ENCODE peak calls at places on chromosome 22, in six cellular contexts. A is activated CD4-positive, alpha-beta T cell treated with anti-CD3 and anti-CD28 coated beads, Interleukin-2, amount 50 U/mL, for 1 hour; Z is spleen; W is stimulated activated CD4-positive, alpha-beta T cell treated with anti-CD3 and anti-CD28 coated beads, Interleukin-4, amount 100 ng/mL, for 1 hour; D is neural progenitor cell; K is GM12892. S is an unnamed sample.

GRCh38 chr22:27617214-27617881 is 184.2 kb downstream of the MN1 start:
- DNase-seq in Z (no peak), D (no peak), W (no peak), A (no peak), K (no peak), S (no peak)

GRCh38 chr22:36577019-36577418 is 48.1 kb upstream of the EIF3D start:
- DNase-seq in A (no peak), K (no peak), W (no peak), Z (no peak), D (no peak), S (no peak)

GRCh38 chr22:39666495-39666894 is 95.9 kb downstream of the CACNA1I start:
- DNase-seq in A (no peak), D (no peak), K (no peak), Z (no peak), W (no peak), S (no peak)

GRCh38 chr22:36816635-36817428 is at the start of gene PVALB:
- DNase-seq in D (peak; percentile 65), W (no peak), A (no peak), Z (no peak), K (no peak), S (peak; percentile 45)

GRCh38 chr22:28544431-28544868 is 135.2 kb downstream of the TTC28 start:
- DNase-seq in Z (no peak), W (no peak), D (no peak), A (no peak), K (no peak), S (no peak)

GRCh38 chr22:27801197-27801615 is 350 bp downstream of the MN1 start:
- DNase-seq in K (no peak), D (peak; percentile 78), W (peak; percentile 36), A (no peak), Z (no peak), S (peak; percentile 52)

GRCh38 chr22:21755855-21756284 is 20.3 kb upstream of the YPEL1 start:
- DNase-seq in K (no peak), D (no peak), W (no peak), Z (no peak), A (no peak), S (no peak)

GRCh38 chr22:39311592-39312400 is 7.6 kb downstream of the RPL3 start:
- DNase-seq in K (no peak), Z (no peak), W (peak; percentile 36), D (no peak), A (no peak), S (no peak)

GRCh38 chr22:19942071-19942885 is 660 bp upstream of the TXNRD2 start:
- DNase-seq in K (no peak), Z (no peak), W (no peak), D (no peak), A (no peak), S (no peak)

GRCh38 chr22:47806894-47807293 is 1044.4 kb downstream of the TBC1D22A start:
- DNase-seq in Z (no peak), K (no peak), D (no peak), A (no peak), W (no peak), S (no peak)

GRCh38 chr22:40204331-40205116 is 26.8 kb downstream of the TNRC6B start:
- DNase-seq in K (no peak), Z (no peak), A (no peak), W (no peak), D (no peak), S (no peak)

GRCh38 chr22:49566693-49567092 is 261.0 kb downstream of the BRD1 start:
- DNase-seq in A (no peak), D (no peak), Z (peak; percentile 47), K (no peak), W (no peak), S (no peak)

GRCh38 chr22:50622723-50623327 is 5.1 kb downstream of the ARSA start:
- DNase-seq in A (no peak), D (no peak), W (no peak), Z (peak; percentile 82), K (no peak), S (no peak)

GRCh38 chr22:20437253-20438065 is at the start of gene SCARF2:
- DNase-seq in D (peak; percentile 81), Z (peak; percentile 75), W (no peak), K (no peak), A (no peak), S (peak; percentile 73)

GRCh38 chr22:44147821-44148574 is 32.7 kb upstream of the PARVG start:
- DNase-seq in K (no peak), D (peak; percentile 66), Z (no peak), W (no peak), A (no peak), S (no peak)

GRCh38 chr22:21444701-21445436 is 22.3 kb upstream of the TMEM191C start:
- DNase-seq in A (no peak), K (no peak), Z (peak; percentile 69), D (no peak), W (no peak), S (peak; percentile 2)

GRCh38 chr22:43186272-43187170 is at the start of gene TTLL12:
- DNase-seq in K (peak; percentile 80), D (peak; percentile 92), A (peak; percentile 54), W (peak; percentile 65), Z (peak; percentile 93), S (peak; percentile 61)

GRCh38 chr22:28142361-28142801 is 223.3 kb upstream of the PITPNB start:
- DNase-seq in K (no peak), A (no peak), Z (no peak), D (peak; percentile 10), W (no peak), S (no peak)

GRCh38 chr22:23287136-23288095 is 107.1 kb downstream of the BCR start:
- DNase-seq in A (no peak), D (no peak), Z (no peak), W (no peak), K (no peak), S (no peak)

GRCh38 chr22:46103664-46104063 is 46.7 kb upstream of the PPARA start:
- DNase-seq in K (no peak), W (no peak), Z (no peak), D (no peak), A (no peak), S (no peak)

GRCh38 chr22:44188316-44188715 is 7.6 kb downstream of the PARVG start:
- DNase-seq in A (no peak), D (no peak), Z (no peak), W (no peak), K (no peak), S (no peak)

GRCh38 chr22:19103881-19104821 is 18.1 kb downstream of the DGCR2 start:
- DNase-seq in W (no peak), A (no peak), K (no peak), Z (no peak), D (no peak), S (no peak)

GRCh38 chr22:49271831-49272230 is 555.8 kb downstream of the BRD1 start:
- DNase-seq in D (no peak), A (no peak), Z (peak; percentile 16), W (no peak), K (no peak), S (no peak)

GRCh38 chr22:27241430-27242110 is 560.0 kb downstream of the MN1 start:
- DNase-seq in Z (peak; percentile 83), A (no peak), D (no peak), K (no peak), W (no peak), S (no peak)

GRCh38 chr22:38758276-38758945 is 2.6 kb upstream of the SUN2 start:
- DNase-seq in D (no peak), W (peak; percentile 80), Z (peak; percentile 84), K (no peak), A (peak; percentile 75), S (no peak)

GRCh38 chr22:42708393-42708792 is 12.3 kb downstream of the A4GALT start:
- DNase-seq in D (no peak), W (no peak), K (no peak), Z (no peak), A (no peak), S (no peak)

GRCh38 chr22:35914665-35915476 is 113.8 kb downstream of the RBFOX2 start:
- DNase-seq in K (no peak), D (peak; percentile 94), Z (no peak), A (no peak), W (no peak), S (peak; percentile 55)

GRCh38 chr22:46894081-46894671 is 131.7 kb downstream of the TBC1D22A start:
- DNase-seq in K (no peak), Z (no peak), W (no peak), D (no peak), A (no peak), S (no peak)

GRCh38 chr22:31615940-31616314 is 46.1 kb downstream of the PISD start:
- DNase-seq in K (no peak), W (no peak), D (no peak), A (no peak), Z (no peak), S (no peak)

GRCh38 chr22:33076368-33076767 is 18.2 kb upstream of the SYN3 start:
- DNase-seq in D (peak; percentile 61), A (no peak), K (no peak), Z (no peak), W (no peak), S (peak; percentile 19)